ENCODE peak calls at places on chromosomes 11 and 22, in nine cellular contexts. A is stimulated activated CD8-positive, alpha-beta memory T cell treated with anti-CD3 and anti-CD28 coated beads, Interleukin-2, amount 100 ng/mL, for 48 hours; R is activated T-cell treated with anti-CD3 and anti-CD28 coated beads, Interleukin-2, amount 50 U/mL, for 72 hours; P is GM19239; Q is frontal cortex; L is GM04504; D is right lobe of liver; T is KG1; K is HTR-8/SVneo. F is an unnamed sample.

GRCh38 chr11:123543796-123544195 is 110.6 kb downstream of the SCN3B start:
- DNase-seq in A (no peak), R (no peak), P (no peak), Q (no peak), L (peak; percentile 88), D (no peak), T (no peak), K (no peak), F (no peak)

GRCh38 chr11:1131033-1131911 is 26.5 kb upstream of the MUC5AC start:
- DNase-seq in A (no peak), R (no peak), P (no peak), Q (no peak), L (no peak), D (peak; percentile 40), T (no peak), K (no peak), F (peak; percentile 8)

GRCh38 chr11:111360150-111361043 is 18.7 kb downstream of the POU2AF1 start:
- DNase-seq in A (no peak), R (no peak), P (no peak), Q (no peak), L (no peak), D (peak; percentile 92), T (no peak), K (no peak), F (no peak)

GRCh38 chr11:62166371-62166770 is 23.6 kb upstream of the SCGB1D1 start:
- DNase-seq in A (no peak), R (no peak), P (no peak), Q (no peak), L (no peak), D (no peak), T (no peak), K (no peak), F (no peak)

GRCh38 chr11:113293936-113294335 is 20.4 kb upstream of the TTC12 start:
- DNase-seq in A (no peak), R (no peak), P (no peak), Q (no peak), L (no peak), D (no peak), T (no peak), K (no peak), F (no peak)

GRCh38 chr11:108906826-108907225 is 242.0 kb downstream of the DDX10 start:
- DNase-seq in A (no peak), R (no peak), P (no peak), Q (no peak), L (no peak), D (no peak), T (no peak), K (peak; percentile 19), F (no peak)

GRCh38 chr11:25309818-25310217 is 813.0 kb downstream of the LUZP2 start:
- DNase-seq in A (no peak), R (no peak), P (no peak), Q (no peak), L (no peak), D (no peak), T (no peak), K (no peak), F (no peak)

GRCh38 chr22:27247691-27248434 is 553.7 kb downstream of the MN1 start:
- DNase-seq in A (no peak), R (no peak), P (no peak), Q (no peak), L (no peak), D (no peak), T (no peak), K (no peak), F (no peak)

GRCh38 chr22:45709866-45710265 is 38.2 kb downstream of the ATXN10 start:
- DNase-seq in A (no peak), R (no peak), P (no peak), Q (no peak), L (peak; percentile 40), D (no peak), T (no peak), K (no peak), F (no peak)

GRCh38 chr11:60970369-60970774 is 1.1 kb upstream of the CD6 start:
- DNase-seq in A (peak; percentile 71), R (peak; percentile 85), P (peak; percentile 62), Q (no peak), L (no peak), D (peak; percentile 62), T (peak; percentile 61), K (no peak), F (peak; percentile 81)

GRCh38 chr11:26021026-26021425 is 310.9 kb upstream of the ANO3 start:
- DNase-seq in A (no peak), R (no peak), P (no peak), Q (no peak), L (no peak), D (no peak), T (no peak), K (no peak), F (no peak)

GRCh38 chr22:27124336-27125023 is 467.1 kb downstream of the MIAT start:
- DNase-seq in A (no peak), R (no peak), P (no peak), Q (no peak), L (no peak), D (no peak), T (no peak), K (no peak), F (no peak)

GRCh38 chr11:40797981-40798380 is 661.5 kb downstream of the LRRC4C start:
- DNase-seq in A (no peak), R (no peak), P (no peak), Q (no peak), L (no peak), D (no peak), T (no peak), K (peak; percentile 6), F (no peak)

GRCh38 chr11:26575946-26576345 is 3.9 kb upstream of the MUC15 start:
- DNase-seq in A (no peak), R (no peak), P (no peak), Q (no peak), L (no peak), D (no peak), T (no peak), K (no peak), F (no peak)

GRCh38 chr11:37394236-37394870 is 796.3 kb upstream of the RAG2 start:
- DNase-seq in A (no peak), R (no peak), P (no peak), Q (no peak), L (no peak), D (no peak), T (no peak), K (no peak), F (no peak)

GRCh38 chr22:25362215-25362882 is 142.9 kb downstream of the CRYBB2 start:
- DNase-seq in A (peak; percentile 58), R (peak; percentile 75), P (peak; percentile 84), Q (peak; percentile 82), L (peak; percentile 17), D (peak; percentile 71), T (peak; percentile 5), K (peak; percentile 49), F (peak; percentile 84)

GRCh38 chr22:20027966-20028854 is 7.3 kb downstream of the TANGO2 start:
- DNase-seq in A (no peak), R (no peak), P (no peak), Q (no peak), L (no peak), D (no peak), T (no peak), K (no peak), F (no peak)

GRCh38 chr22:37222440-37222971 is 10.2 kb upstream of the SSTR3 start:
- DNase-seq in A (no peak), R (peak; percentile 67), P (no peak), Q (no peak), L (no peak), D (no peak), T (no peak), K (no peak), F (no peak)

GRCh38 chr11:116598556-116598955 is 174.2 kb downstream of the BUD13 start:
- DNase-seq in A (no peak), R (no peak), P (no peak), Q (no peak), L (no peak), D (no peak), T (no peak), K (no peak), F (no peak)

GRCh38 chr11:117502285-117502856 is 174.7 kb downstream of the CEP164 start:
- DNase-seq in A (no peak), R (no peak), P (no peak), Q (no peak), L (no peak), D (no peak), T (no peak), K (no peak), F (no peak)

F was measured in GM10248.